ENCODE peak calls at places on chromosomes 11 and 22, in five cellular contexts. One of them, this sample, is unnamed.

GRCh38 chr22:38012604-38013072 is 28.3 kb upstream of the SOX10 start:
- DNase-seq in amniotic epithelial cell: peak; percentile 30
- DNase-seq in NB4: no peak
- DNase-seq in HTR-8/SVneo: no peak
- DNase-seq in activated CD4-positive, alpha-beta T cell treated with anti-CD3 and anti-CD28 coated beads for 24 hours: no peak
- DNase-seq in this sample: no peak

GRCh38 chr11:107651672-107652071 is 60.2 kb downstream of the SLN start:
- DNase-seq in amniotic epithelial cell: no peak
- DNase-seq in NB4: peak; percentile 7
- DNase-seq in HTR-8/SVneo: peak; percentile 7
- DNase-seq in activated CD4-positive, alpha-beta T cell treated with anti-CD3 and anti-CD28 coated beads for 24 hours: no peak
- DNase-seq in this sample: no peak

GRCh38 chr11:115642660-115643059 is 138.4 kb upstream of the CADM1 start:
- DNase-seq in amniotic epithelial cell: no peak
- DNase-seq in NB4: no peak
- DNase-seq in HTR-8/SVneo: no peak
- DNase-seq in activated CD4-positive, alpha-beta T cell treated with anti-CD3 and anti-CD28 coated beads for 24 hours: no peak
- DNase-seq in this sample: no peak

GRCh38 chr11:103529217-103529684 is 420.0 kb downstream of the DYNC2H1 start:
- DNase-seq in amniotic epithelial cell: peak; percentile 90
- DNase-seq in NB4: no peak
- DNase-seq in HTR-8/SVneo: peak; percentile 63
- DNase-seq in activated CD4-positive, alpha-beta T cell treated with anti-CD3 and anti-CD28 coated beads for 24 hours: no peak
- DNase-seq in this sample: no peak

GRCh38 chr11:19905280-19905853 is 192.7 kb downstream of the NAV2 start:
- DNase-seq in amniotic epithelial cell: peak; percentile 60
- DNase-seq in NB4: peak; percentile 19
- DNase-seq in HTR-8/SVneo: peak; percentile 51
- DNase-seq in activated CD4-positive, alpha-beta T cell treated with anti-CD3 and anti-CD28 coated beads for 24 hours: no peak
- DNase-seq in this sample: peak; percentile 21

GRCh38 chr11:78161937-78162336 is 22.5 kb upstream of the ALG8 start:
- DNase-seq in amniotic epithelial cell: peak; percentile 24
- DNase-seq in NB4: no peak
- DNase-seq in HTR-8/SVneo: no peak
- DNase-seq in activated CD4-positive, alpha-beta T cell treated with anti-CD3 and anti-CD28 coated beads for 24 hours: no peak
- DNase-seq in this sample: no peak

GRCh38 chr11:128351168-128351567 is 236.2 kb downstream of the ETS1 start:
- DNase-seq in amniotic epithelial cell: no peak
- DNase-seq in NB4: no peak
- DNase-seq in HTR-8/SVneo: no peak
- DNase-seq in activated CD4-positive, alpha-beta T cell treated with anti-CD3 and anti-CD28 coated beads for 24 hours: no peak
- DNase-seq in this sample: no peak

GRCh38 chr11:125404136-125404810 is 91.8 kb downstream of the FEZ1 start:
- DNase-seq in amniotic epithelial cell: no peak
- DNase-seq in NB4: no peak
- DNase-seq in HTR-8/SVneo: no peak
- DNase-seq in activated CD4-positive, alpha-beta T cell treated with anti-CD3 and anti-CD28 coated beads for 24 hours: no peak
- DNase-seq in this sample: no peak

GRCh38 chr11:36452231-36452630 is 57.8 kb downstream of the TRAF6 start:
- DNase-seq in amniotic epithelial cell: peak; percentile 72
- DNase-seq in NB4: peak; percentile 90
- DNase-seq in HTR-8/SVneo: no peak
- DNase-seq in activated CD4-positive, alpha-beta T cell treated with anti-CD3 and anti-CD28 coated beads for 24 hours: no peak
- DNase-seq in this sample: no peak

GRCh38 chr11:118907051-118907748 is 18.5 kb downstream of the BCL9L start:
- DNase-seq in amniotic epithelial cell: peak; percentile 58
- DNase-seq in NB4: peak; percentile 83
- DNase-seq in HTR-8/SVneo: peak; percentile 75
- DNase-seq in activated CD4-positive, alpha-beta T cell treated with anti-CD3 and anti-CD28 coated beads for 24 hours: peak; percentile 84
- DNase-seq in this sample: peak; percentile 61